ENCODE peak calls at places on chromosomes 5 and 9, in ten cellular contexts. B is H1, V is A549, J is GM12891, Y is transverse colon, C is heart left ventricle, E is Peyer's patch, P is upper lobe of left lung, K is IMR-90, U is HepG2. T is an unnamed sample.

GRCh38 chr5:73436535-73437125 is 11.9 kb downstream of the FOXD1 start:
- DNase-seq in P (peak), Y (no peak), J (no peak), K (no peak), C (no peak), B (peak), U (no peak), E (no peak), V (no peak), T (no peak)

GRCh38 chr5:69007726-69008368 is 86.0 kb upstream of the SLC30A5 start:
- DNase-seq in K (peak), U (peak), P (no peak), C (peak), E (peak), B (peak), Y (peak), J (peak), V (peak), T (peak)

GRCh38 chr9:126238415-126238814 is 88.2 kb upstream of the MVB12B start:
- DNase-seq in E (no peak), K (no peak), J (no peak), C (no peak), U (no peak), P (no peak), Y (no peak), V (no peak), B (no peak), T (no peak)

GRCh38 chr5:66517361-66517760 is 78.8 kb upstream of the MAST4 start:
- DNase-seq in C (no peak), V (no peak), E (no peak), P (no peak), J (no peak), B (no peak), K (no peak), U (no peak), Y (no peak), T (no peak)

GRCh38 chr9:133195029-133195428 is 14.0 kb downstream of the OBP2B start:
- DNase-seq in J (no peak), V (no peak), B (no peak), P (no peak), E (no peak), Y (no peak), C (no peak), U (no peak), K (no peak), T (no peak)

GRCh38 chr5:37400501-37400900 is 21.4 kb downstream of the WDR70 start:
- DNase-seq in C (no peak), K (peak), B (no peak), E (no peak), P (no peak), U (no peak), V (no peak), J (no peak), Y (no peak), T (no peak)

GRCh38 chr5:73522989-73523388 is 24.7 kb downstream of the BTF3 start:
- DNase-seq in U (no peak), C (no peak), V (no peak), E (no peak), B (no peak), Y (no peak), K (no peak), J (no peak), P (no peak), T (no peak)

GRCh38 chr5:175216991-175217390 is 227.0 kb downstream of the DRD1 start:
- DNase-seq in K (peak), U (no peak), V (no peak), E (no peak), J (no peak), C (no peak), Y (no peak), P (no peak), B (no peak), T (no peak)

GRCh38 chr9:35757527-35758275 is 3.6 kb upstream of the MSMP start:
- DNase-seq in V (peak), K (no peak), J (peak), E (peak), Y (no peak), P (no peak), C (no peak), U (peak), B (no peak), T (no peak)

GRCh38 chr9:107976767-107977166 is 487.2 kb upstream of the KLF4 start:
- DNase-seq in E (no peak), J (no peak), P (no peak), Y (peak), C (peak), V (no peak), U (no peak), K (no peak), B (no peak), T (no peak)

GRCh38 chr9:91572044-91572443 is 148.4 kb upstream of the NFIL3 start:
- DNase-seq in P (no peak), C (no peak), K (peak), U (no peak), Y (no peak), E (no peak), B (no peak), V (no peak), J (no peak), T (no peak)

GRCh38 chr9:2718001-2718697 is 839 bp downstream of the KCNV2 start:
- DNase-seq in Y (no peak), P (peak), V (no peak), B (no peak), J (no peak), E (no peak), K (no peak), C (no peak), U (no peak), T (no peak)

GRCh38 chr5:157457391-157457790 is 2.6 kb upstream of the NIPAL4 start:
- DNase-seq in J (no peak), K (no peak), C (no peak), B (peak), U (no peak), E (no peak), P (no peak), V (no peak), Y (no peak), T (no peak)

GRCh38 chr9:90044710-90045151 is 439.9 kb downstream of the GADD45G start:
- DNase-seq in P (no peak), K (no peak), E (no peak), V (peak), J (no peak), C (no peak), Y (no peak), U (peak), B (peak), T (no peak)

GRCh38 chr9:133946840-133947486 is 45.2 kb downstream of the VAV2 start:
- DNase-seq in U (no peak), C (peak), K (no peak), Y (no peak), B (no peak), P (no peak), J (no peak), E (no peak), V (no peak), T (no peak)

GRCh38 chr5:117054808-117055398 is 480.3 kb upstream of the SEMA6A start:
- DNase-seq in U (no peak), V (no peak), Y (no peak), E (no peak), P (no peak), B (no peak), K (no peak), C (no peak), J (no peak), T (no peak)

GRCh38 chr9:76905661-76905983 is 292 bp downstream of the PRUNE2 start:
- DNase-seq in U (no peak), P (no peak), Y (no peak), C (no peak), E (no peak), B (no peak), K (no peak), J (no peak), V (no peak), T (no peak)

GRCh38 chr9:3732077-3733038 is 206.6 kb upstream of the RFX3 start:
- DNase-seq in P (no peak), C (no peak), J (peak), K (peak), U (peak), Y (peak), B (no peak), V (peak), E (no peak), T (peak)

GRCh38 chr9:91896513-91897121 is 53.4 kb downstream of the ROR2 start:
- DNase-seq in P (peak), B (no peak), V (no peak), K (peak), E (no peak), Y (peak), U (no peak), J (no peak), C (no peak), T (peak)

GRCh38 chr5:176414704-176415103 is 1.6 kb downstream of the CLTB start:
- DNase-seq in J (no peak), B (no peak), E (no peak), Y (no peak), K (no peak), C (no peak), V (no peak), U (no peak), P (no peak), T (no peak)

DNA sequence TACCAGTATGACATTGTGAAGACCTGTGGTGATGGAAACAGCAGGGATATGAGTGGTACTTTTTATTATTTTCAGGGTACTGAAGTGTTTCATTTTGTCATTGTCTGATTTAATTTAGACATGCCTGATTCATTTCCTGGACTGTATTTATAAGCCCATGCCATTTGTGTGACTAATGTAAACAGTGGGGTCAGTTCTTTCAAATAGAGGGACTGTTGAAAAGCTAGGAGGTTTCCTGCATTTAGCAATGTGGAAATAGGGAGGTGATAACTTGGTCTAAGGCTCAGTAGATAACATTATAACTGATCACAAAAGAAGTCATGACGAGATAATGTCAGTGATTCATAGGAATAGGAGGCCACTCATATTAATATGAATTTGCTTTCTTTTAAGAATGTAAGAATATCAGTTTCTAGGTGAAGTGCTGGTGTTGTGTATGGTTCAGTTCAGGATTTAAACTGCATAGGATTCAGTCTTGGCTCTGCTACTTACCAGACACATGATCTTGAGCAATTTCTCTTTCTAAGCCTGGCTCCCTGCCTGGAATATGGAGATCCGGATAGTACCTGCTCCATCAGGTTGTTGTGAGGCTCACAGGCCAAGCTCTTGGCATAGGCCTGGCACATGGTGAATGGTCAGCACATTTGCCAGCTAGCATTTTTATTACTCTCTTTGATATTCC is 7.5 kb downstream of the RASGRF2 start:
- DNase-seq in J (no peak), U (peak), V (peak), Y (peak), B (no peak), P (no peak), K (peak), C (no peak), E (no peak), T (no peak)
- TF ChIP-seq POLR2A in J (no peak), U (no peak), V (no peak), Y (no peak), B (no peak), P (no peak), K (no peak), C (no peak), E (no peak), T (no peak)

DNA sequence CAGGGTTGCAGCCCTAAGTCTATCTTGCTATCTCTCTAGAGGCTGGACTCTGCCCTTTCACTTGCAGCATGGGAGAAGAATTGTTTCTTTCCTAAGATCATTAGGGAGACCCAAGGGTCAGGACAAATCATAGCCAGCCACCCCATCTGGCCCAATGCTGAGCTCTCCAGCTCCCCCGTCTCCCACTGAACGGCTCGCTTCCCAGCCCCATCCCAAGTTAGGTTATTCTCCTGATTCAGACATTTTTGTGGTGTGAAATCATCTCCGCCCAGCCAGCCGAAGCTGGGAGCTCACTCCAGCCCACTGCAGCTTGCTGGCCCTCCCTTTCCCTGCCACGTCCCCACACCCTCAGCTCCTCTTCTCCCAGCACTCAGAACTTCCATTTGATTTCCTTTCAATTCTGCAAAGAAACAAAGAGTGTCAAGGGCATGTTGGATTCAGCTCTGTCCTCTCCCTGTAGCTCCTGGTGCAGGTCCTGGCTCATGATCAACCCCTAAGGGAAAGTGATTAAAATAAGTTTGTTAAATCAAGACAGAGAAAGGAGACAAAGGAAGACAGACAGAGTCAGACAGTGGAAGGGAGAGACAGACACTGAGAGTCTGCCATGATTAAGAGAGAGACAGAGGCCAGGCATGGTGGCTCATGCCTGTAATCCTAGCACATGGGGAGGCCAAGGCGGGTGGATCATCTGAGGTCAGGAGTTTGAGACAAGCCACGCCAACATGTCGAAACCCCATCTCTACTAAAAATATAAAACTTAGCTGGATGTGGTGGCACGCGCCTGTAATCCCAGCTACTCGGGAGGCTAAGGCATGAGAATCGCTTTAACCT is 12.6 kb upstream of the SPARC start:
- DNase-seq in P (peak), Y (peak), V (peak), J (no peak), C (peak), E (no peak), K (peak), U (peak), B (no peak), T (no peak)
- TF ChIP-seq POLR2A in P (no peak), Y (no peak), V (no peak), J (no peak), C (no peak), E (no peak), K (peak), U (no peak), B (no peak), T (no peak)

DNA sequence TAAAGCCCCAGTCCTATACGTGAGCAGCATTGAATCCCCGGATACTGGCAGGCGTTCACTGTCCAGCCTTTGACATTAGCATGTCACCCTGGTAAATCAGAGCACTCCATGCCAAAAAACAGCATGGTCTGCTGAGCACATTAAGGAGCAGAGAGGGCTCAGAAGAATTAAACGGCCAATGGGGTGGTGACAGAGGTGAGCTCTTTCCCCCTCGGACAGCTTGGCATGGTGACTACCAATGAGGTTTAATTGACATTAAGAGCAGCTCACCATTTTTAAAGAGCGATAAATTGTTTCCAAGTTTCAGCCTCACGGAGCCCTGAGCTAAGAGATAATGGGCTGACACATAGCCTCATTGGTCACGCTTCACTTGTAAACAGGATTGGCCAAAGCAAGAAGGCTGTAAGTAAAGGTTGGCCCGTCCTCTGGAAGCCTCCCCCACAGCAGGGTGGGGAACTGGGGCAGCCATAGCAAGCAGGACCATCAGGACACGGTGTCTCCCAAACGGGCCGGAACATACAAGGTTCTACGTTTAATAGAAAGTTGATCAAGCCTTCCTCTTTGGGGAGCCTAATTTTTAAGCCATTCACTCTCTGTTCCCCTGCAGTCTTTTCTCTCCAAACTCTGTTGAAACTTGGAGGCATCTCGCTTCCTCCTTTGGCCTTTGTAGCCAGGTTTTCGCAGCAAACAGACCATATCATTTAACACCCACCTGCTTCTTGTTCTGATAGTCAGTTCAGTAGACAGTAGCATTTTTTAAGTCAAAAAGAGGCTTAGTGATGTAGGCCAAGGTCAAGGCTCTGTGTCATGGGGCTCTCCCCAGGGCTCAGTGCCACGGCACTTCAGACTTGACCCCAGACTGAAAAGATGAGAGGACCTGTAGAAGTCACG is 25.9 kb downstream of the QRFP start:
- DNase-seq in B (no peak), V (no peak), Y (no peak), J (peak), E (no peak), C (no peak), P (no peak), U (no peak), K (no peak), T (no peak)
- TF ChIP-seq POLR2A in B (no peak), V (no peak), Y (no peak), J (no peak), E (no peak), C (no peak), P (no peak), U (no peak), K (no peak), T (no peak)

GRCh38 chr9:84894859-84895258 is 225.3 kb downstream of the NTRK2 start:
- DNase-seq in J (no peak), K (no peak), E (no peak), Y (no peak), P (no peak), C (no peak), U (no peak), V (no peak), B (no peak), T (no peak)
- TF ChIP-seq POLR2A in J (no peak), K (no peak), E (no peak), Y (no peak), P (no peak), C (no peak), U (no peak), V (no peak), B (no peak), T (no peak)

GRCh38 chr5:1111727-1112289 is at the start of gene SLC12A7:
- DNase-seq in Y (peak), B (peak), K (no peak), E (peak), U (no peak), P (peak), J (peak), V (peak), C (no peak), T (peak)
- TF ChIP-seq POLR2A in Y (peak), B (peak), K (peak), E (peak), U (no peak), P (peak), J (no peak), V (peak), C (peak), T (peak)

GRCh38 chr5:79754865-79755555 is 65.4 kb downstream of the CMYA5 start:
- DNase-seq in Y (no peak), B (no peak), P (no peak), U (peak), K (no peak), J (no peak), E (no peak), V (no peak), C (no peak), T (no peak)
- TF ChIP-seq POLR2A in Y (no peak), B (no peak), P (no peak), U (no peak), K (no peak), J (no peak), E (no peak), V (no peak), C (no peak), T (no peak)

DNA sequence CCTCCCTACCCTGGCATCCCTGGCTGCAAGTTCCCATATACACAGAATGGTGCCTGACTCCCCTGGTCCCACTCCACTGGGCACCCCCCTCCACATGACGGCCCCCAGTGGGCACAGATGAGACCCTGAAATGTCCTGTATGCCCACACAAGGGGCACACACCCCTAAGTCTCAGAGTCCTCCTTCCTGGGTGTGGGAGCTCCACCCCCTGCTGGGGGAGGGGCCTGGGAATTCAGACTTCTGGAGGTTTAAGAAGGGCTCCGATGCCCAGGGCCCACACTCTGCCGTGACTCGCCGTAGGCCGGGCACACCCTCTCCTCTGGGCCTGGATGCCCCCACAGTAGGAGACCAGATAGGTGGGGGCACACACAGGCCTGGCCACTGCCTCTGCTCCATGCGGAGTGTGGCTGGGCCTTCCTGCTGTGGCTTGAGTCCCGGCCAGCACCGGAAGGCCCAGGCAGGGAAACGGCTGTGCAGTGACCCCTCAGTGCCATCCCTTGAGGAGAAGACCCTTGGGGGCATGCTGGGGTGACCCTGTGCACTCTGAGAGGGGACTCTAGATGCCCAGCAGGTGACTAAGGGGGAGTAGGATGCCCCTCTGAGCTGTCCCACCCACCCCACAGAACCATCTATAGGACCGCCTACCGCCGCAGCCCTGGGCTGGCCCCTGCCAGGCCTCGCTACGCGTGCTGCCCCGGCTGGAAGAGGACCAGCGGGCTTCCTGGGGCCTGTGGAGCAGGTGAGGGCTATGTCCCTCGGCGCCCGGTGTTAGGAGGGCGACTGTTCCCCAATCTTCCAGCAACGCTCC is 6.5 kb downstream of the EGFL7 start:
- DNase-seq in E (no peak), U (no peak), K (no peak), B (no peak), P (peak), C (no peak), Y (no peak), V (peak), J (no peak), T (no peak)
- TF ChIP-seq POLR2A in E (no peak), U (no peak), K (no peak), B (no peak), P (peak), C (no peak), Y (no peak), V (no peak), J (no peak), T (no peak)

T was measured in erythroblast.